ENCODE peak calls at places on chromosomes 11 and 22, in six cellular contexts. U is GM23248, J is HepG2, V is Karpas-422, M is neural progenitor cell, D is fibroblast of lung. K is an unnamed sample. For H3K79me2, the result is how much of the 10 kb centered on the place peaks cover.

GRCh38 chr11:69471329-69472052 is 10.0 kb upstream of the LINC01488 start:
- DNase-seq in J (no peak), M (peak), V (no peak), D (peak), U (no peak), K (no peak)

GRCh38 chr11:116413861-116414260 is 358.9 kb downstream of the BUD13 start:
- DNase-seq in V (no peak), M (peak), U (no peak), J (peak), D (no peak), K (no peak)

GRCh38 chr22:49664371-49664881 is 163.2 kb downstream of the BRD1 start:
- DNase-seq in V (no peak), U (no peak), D (no peak), J (no peak), M (peak), K (no peak)

GRCh38 chr11:70700871-70701270 is 302.5 kb downstream of the CTTN start:
- DNase-seq in V (no peak), U (no peak), D (no peak), J (no peak), M (peak), K (no peak)

GRCh38 chr11:60056349-60056969 is at the start of gene MS4A3:
- DNase-seq in U (no peak), J (no peak), D (no peak), M (peak), V (no peak), K (no peak)

GRCh38 chr22:25148149-25148691 is 51.4 kb upstream of the CRYBB3 start:
- DNase-seq in U (no peak), J (no peak), D (no peak), V (no peak), M (peak), K (no peak)

GRCh38 chr11:118304809-118305248 is 299 bp downstream of the CD3E start:
- DNase-seq in D (no peak), U (no peak), V (no peak), J (no peak), M (no peak), K (no peak)

GRCh38 chr22:27919943-27920755 is 1.1 kb upstream of the PITPNB start:
- DNase-seq in V (no peak), U (peak), J (peak), M (peak), D (peak), K (no peak)

GRCh38 chr22:31094741-31095140 is 12.6 kb downstream of the SELENOM start:
- DNase-seq in J (no peak), U (no peak), V (no peak), M (no peak), D (no peak), K (no peak)

GRCh38 chr11:129109701-129110100 is 82.4 kb downstream of the ARHGAP32 start:
- DNase-seq in J (no peak), U (no peak), M (no peak), V (no peak), D (no peak), K (no peak)

GRCh38 chr22:36998620-36999351 is 20.5 kb downstream of the TST start:
- DNase-seq in J (no peak), D (no peak), U (peak), V (no peak), M (no peak), K (no peak)

GRCh38 chr22:27317156-27317555 is 484.4 kb downstream of the MN1 start:
- DNase-seq in D (no peak), V (no peak), U (no peak), J (no peak), M (peak), K (no peak)

GRCh38 chr11:70637949-70638598 is 239.7 kb downstream of the CTTN start:
- DNase-seq in J (peak), M (peak), V (no peak), U (no peak), D (no peak), K (no peak)

GRCh38 chr11:116515666-116516184 is 257.1 kb downstream of the BUD13 start:
- DNase-seq in J (no peak), D (no peak), U (no peak), V (no peak), M (no peak), K (no peak)

GRCh38 chr22:40472036-40472435 is 101.6 kb downstream of the SGSM3 start:
- DNase-seq in V (no peak), D (no peak), J (no peak), U (no peak), M (no peak), K (no peak)

GRCh38 chr11:116742104-116742503 is 30.7 kb downstream of the BUD13 start:
- DNase-seq in M (no peak), D (peak), J (no peak), U (peak), V (no peak), K (no peak)

GRCh38 chr22:24845036-24845918 is 39.3 kb downstream of the SGSM1 start:
- DNase-seq in J (no peak), U (peak), M (no peak), D (peak), V (no peak), K (no peak)

GRCh38 chr22:41772645-41773044 is 27.8 kb upstream of the CCDC134 start:
- DNase-seq in D (no peak), V (no peak), U (peak), M (no peak), J (peak), K (no peak)

GRCh38 chr11:115579181-115579825 is 75.1 kb upstream of the CADM1 start:
- DNase-seq in V (no peak), D (peak), M (no peak), J (no peak), U (no peak), K (no peak)

GRCh38 chr11:70292863-70293262 is 22.4 kb downstream of the PPFIA1 start:
- DNase-seq in D (no peak), M (no peak), U (no peak), J (no peak), V (no peak), K (no peak)

GRCh38 chr22:26763633-26764295 is 106.4 kb downstream of the MIAT start:
- DNase-seq in V (no peak), D (peak), J (peak), M (no peak), U (peak), K (no peak)

GRCh38 chr11:68373810-68374501 is 61.6 kb downstream of the LRP5 start:
- DNase-seq in D (peak), M (peak), J (peak), U (peak), V (no peak), K (no peak)

GRCh38 chr11:74749965-74750296 is 1.3 kb downstream of the RNF169 start:
- DNase-seq in J (no peak), U (peak), D (no peak), V (peak), M (no peak), K (peak)

DNA sequence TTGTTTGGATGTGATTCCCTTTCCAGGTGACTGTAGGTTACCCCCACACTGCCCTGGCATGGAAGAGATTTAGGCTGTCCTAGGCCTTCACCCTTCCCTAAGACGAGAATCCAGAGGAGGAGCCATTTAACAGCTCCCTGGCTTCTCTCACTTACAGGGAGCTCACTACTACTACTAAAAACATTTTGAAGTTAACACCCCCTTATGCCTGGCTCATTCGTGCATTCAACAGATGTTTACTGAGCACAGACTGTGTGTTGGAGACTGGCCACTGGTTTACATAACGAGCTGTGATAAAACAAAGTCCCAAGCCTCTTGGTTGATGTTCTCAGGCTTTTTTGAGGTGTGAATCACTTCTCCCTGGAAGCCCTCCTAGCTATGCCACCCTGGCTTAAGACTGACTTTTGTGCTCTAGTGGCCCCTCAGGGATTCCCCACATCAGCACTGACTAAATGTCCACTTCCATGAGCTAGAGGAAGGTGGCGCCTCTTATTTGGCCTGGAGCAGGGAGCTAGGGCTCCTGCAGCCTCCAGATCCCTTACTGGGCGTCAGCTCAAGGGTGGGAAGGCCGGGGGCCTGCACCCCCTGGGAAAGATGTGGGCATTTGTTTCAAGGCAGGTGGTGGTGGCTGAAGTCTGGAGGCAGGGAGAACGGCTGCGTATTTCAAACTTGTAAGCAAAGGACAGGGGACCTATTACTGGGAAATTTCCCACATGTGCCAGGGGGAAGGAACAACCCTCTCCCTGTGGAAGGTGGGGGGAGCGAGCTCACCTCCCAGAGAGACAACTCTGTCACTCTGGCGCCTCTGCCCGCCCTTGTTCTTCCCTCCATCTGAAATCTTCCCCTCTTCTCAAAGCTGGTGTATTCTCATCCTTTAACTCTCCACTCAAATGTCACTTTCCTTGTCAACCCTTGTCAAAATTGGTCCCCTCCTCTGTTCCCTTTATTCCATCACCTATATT is 19.4 kb upstream of the MALAT1 start:
- DNase-seq in M (peak), J (no peak), D (peak), V (no peak), U (peak), K (no peak)
- H2AFZ ChIP-seq in M (no peak), J (peak), D (no peak), V (no peak), U (no peak), K (no peak)

DNA sequence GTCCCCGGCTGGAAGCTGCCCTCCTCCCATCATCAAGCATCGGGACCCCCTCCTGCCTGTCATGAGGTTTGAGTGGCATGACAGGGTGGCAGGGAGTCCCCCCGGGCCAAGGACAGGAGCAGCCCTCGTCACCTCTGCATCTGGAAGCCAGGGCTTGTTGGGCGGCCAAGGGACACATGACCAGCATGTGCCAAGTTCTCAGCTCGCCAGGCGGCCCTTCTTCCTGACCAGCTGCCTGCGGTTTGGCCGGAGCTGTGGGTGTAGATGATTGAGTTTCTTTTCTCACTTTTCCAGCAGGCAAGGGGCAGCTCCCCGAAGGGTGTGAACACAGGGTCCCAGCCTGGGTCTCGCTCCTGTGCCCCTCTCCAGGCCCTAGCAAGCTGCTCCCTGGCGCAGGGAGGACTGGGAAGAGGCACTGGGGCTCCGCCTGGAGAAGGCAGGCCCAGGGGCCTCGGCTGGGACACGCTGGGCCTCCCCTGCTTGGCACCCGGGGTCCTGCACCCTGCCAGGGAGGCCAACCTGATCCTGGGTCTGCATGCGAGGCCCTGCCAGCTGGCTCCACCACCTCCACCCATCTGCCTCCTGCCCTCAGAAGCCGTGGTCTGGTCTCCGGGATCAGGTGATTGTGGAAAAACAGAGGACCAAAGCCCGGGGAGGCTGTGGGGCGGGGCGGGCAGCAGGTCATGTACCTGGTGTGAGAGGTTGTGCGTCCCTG is 13.4 kb downstream of the ARHGAP8 start:
- DNase-seq in D (peak), U (no peak), V (no peak), J (no peak), M (no peak), K (no peak)
- H3K79me2 ChIP-seq in D (under half), U (under half), V (under half), J (under half), M (under half), K (under half)

GRCh38 chr11:76656571-76657081 is 13.9 kb downstream of the LRRC32 start:
- DNase-seq in J (no peak), M (no peak), D (no peak), U (no peak), V (no peak), K (no peak)

GRCh38 chr11:76657824-76658170 is 12.8 kb downstream of the LRRC32 start:
- DNase-seq in U (no peak), M (no peak), D (no peak), V (no peak), J (no peak), K (no peak)

GRCh38 chr11:76658651-76659650 is 11.6 kb downstream of the LRRC32 start:
- DNase-seq in J (no peak), U (no peak), D (no peak), M (no peak), V (no peak), K (no peak)

GRCh38 chr11:76657139-76657823 is 13.3 kb downstream of the LRRC32 start:
- DNase-seq in U (no peak), J (no peak), V (no peak), D (no peak), M (no peak), K (no peak)

GRCh38 chr11:76658231-76658630 is 12.3 kb downstream of the LRRC32 start:
- DNase-seq in M (no peak), D (no peak), V (no peak), U (no peak), J (no peak), K (no peak)
- H3K9ac ChIP-seq in M (no peak), D (no peak), V (no peak), U (no peak), J (no peak), K (no peak)

DNA sequence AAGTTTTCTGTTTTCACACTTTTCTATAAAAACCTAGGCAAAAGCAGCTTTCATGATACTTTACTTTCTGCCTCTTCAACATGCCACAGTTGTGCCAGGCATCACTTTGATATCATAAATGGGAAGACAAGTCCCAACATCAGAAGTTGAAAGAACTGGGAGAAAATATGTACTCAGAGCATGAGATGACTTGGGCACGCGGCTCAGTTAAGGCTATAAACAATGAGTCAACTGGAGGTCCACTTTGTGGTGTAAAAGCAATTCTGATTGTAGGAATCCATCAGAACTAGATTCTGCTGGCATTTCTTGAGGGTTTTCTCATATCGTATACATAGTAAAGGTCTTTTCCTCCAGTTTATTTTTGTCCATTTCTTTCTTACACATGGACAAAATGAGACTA is 109.7 kb upstream of the USP47 start:
- DNase-seq in V (no peak), D (peak), J (no peak), M (no peak), U (peak), K (no peak)
- H2AFZ ChIP-seq in V (no peak), D (no peak), J (no peak), M (no peak), U (no peak), K (no peak)

K was measured in DND-41.